ENCODE peak calls at places on chromosome 3, in seven cellular contexts. X, Z, H, V, J, Y and Q are unnamed samples.

GRCh38 chr3:127035672-127036071 is 52.8 kb downstream of the PLXNA1 start:
- DNase-seq in X (peak), Z (peak), H (no peak), V (no peak), J (peak), Y (no peak), Q (peak)

GRCh38 chr3:172087827-172088580 is 48.6 kb downstream of the FNDC3B start:
- DNase-seq in X (no peak), Z (no peak), H (no peak), V (no peak), J (no peak), Y (peak), Q (no peak)

GRCh38 chr3:52019352-52020080 is 23.8 kb upstream of the RPL29 start:
- DNase-seq in X (peak), Z (no peak), H (no peak), V (no peak), J (no peak), Y (no peak), Q (no peak)

GRCh38 chr3:182740710-182741109 is 52.6 kb upstream of the ATP11B start:
- DNase-seq in X (no peak), Z (no peak), H (no peak), V (no peak), J (no peak), Y (peak), Q (no peak)

GRCh38 chr3:161393310-161393709 is 22.0 kb upstream of the SPTSSB start:
- DNase-seq in X (no peak), Z (no peak), H (no peak), V (no peak), J (no peak), Y (no peak), Q (no peak)

GRCh38 chr3:25130724-25131123 is 297.3 kb upstream of the RARB start:
- DNase-seq in X (no peak), Z (no peak), H (no peak), V (no peak), J (no peak), Y (no peak), Q (no peak)

GRCh38 chr3:69272537-69272936 is 113.4 kb downstream of the FRMD4B start:
- DNase-seq in X (no peak), Z (no peak), H (no peak), V (no peak), J (no peak), Y (no peak), Q (no peak)

GRCh38 chr3:148820885-148821284 is 6.7 kb upstream of the CPB1 start:
- DNase-seq in X (no peak), Z (no peak), H (no peak), V (no peak), J (no peak), Y (no peak), Q (no peak)

GRCh38 chr3:10702961-10703740 is 112.9 kb upstream of the SLC6A11 start:
- DNase-seq in X (no peak), Z (no peak), H (no peak), V (no peak), J (no peak), Y (peak), Q (no peak)

GRCh38 chr3:47954562-47954961 is 61.7 kb downstream of the MAP4 start:
- DNase-seq in X (peak), Z (no peak), H (no peak), V (no peak), J (no peak), Y (peak), Q (no peak)

GRCh38 chr3:51375571-51375970 is 9.5 kb upstream of the MANF start:
- DNase-seq in X (no peak), Z (no peak), H (no peak), V (no peak), J (no peak), Y (no peak), Q (peak)

GRCh38 chr3:110234831-110235230 is 836.8 kb upstream of the NECTIN3 start:
- DNase-seq in X (peak), Z (no peak), H (no peak), V (no peak), J (no peak), Y (no peak), Q (no peak)

GRCh38 chr3:98800401-98800800 is 37.3 kb downstream of the ST3GAL6 start:
- DNase-seq in X (no peak), Z (no peak), H (no peak), V (no peak), J (no peak), Y (no peak), Q (no peak)

GRCh38 chr3:174125267-174125844 is 727.8 kb downstream of the NLGN1 start:
- DNase-seq in X (peak), Z (no peak), H (peak), V (no peak), J (peak), Y (no peak), Q (no peak)

GRCh38 chr3:115918900-115919299 is 295.6 kb downstream of the GAP43 start:
- DNase-seq in X (no peak), Z (no peak), H (no peak), V (no peak), J (no peak), Y (no peak), Q (no peak)

GRCh38 chr3:174498638-174499037 is 360.5 kb upstream of the NAALADL2 start:
- DNase-seq in X (peak), Z (no peak), H (no peak), V (no peak), J (peak), Y (no peak), Q (no peak)

GRCh38 chr3:174821477-174821876 is 37.7 kb upstream of the NAALADL2 start:
- DNase-seq in X (peak), Z (no peak), H (no peak), V (no peak), J (peak), Y (no peak), Q (no peak)

GRCh38 chr3:122493296-122493695 is 21.4 kb downstream of the KPNA1 start:
- DNase-seq in X (peak), Z (no peak), H (no peak), V (no peak), J (peak), Y (no peak), Q (no peak)

GRCh38 chr3:58422756-58423324 is 10.8 kb downstream of the PDHB start:
- DNase-seq in X (peak), Z (no peak), H (no peak), V (no peak), J (no peak), Y (peak), Q (no peak)

GRCh38 chr3:81823086-81823485 is 61.6 kb upstream of the GBE1 start:
- DNase-seq in X (no peak), Z (no peak), H (no peak), V (no peak), J (no peak), Y (no peak), Q (no peak)

GRCh38 chr3:50154840-50155490 is at the start of gene SEMA3F:
- DNase-seq in X (peak), Z (peak), H (peak), V (peak), J (peak), Y (peak), Q (peak)

GRCh38 chr3:7630925-7631324 is 770.0 kb downstream of the GRM7 start:
- DNase-seq in X (peak), Z (peak), H (no peak), V (no peak), J (peak), Y (peak), Q (no peak)

GRCh38 chr3:160099855-160100254 is 111.2 kb downstream of the IL12A start:
- DNase-seq in X (no peak), Z (no peak), H (no peak), V (no peak), J (no peak), Y (no peak), Q (peak)

GRCh38 chr3:35665390-35666055 is 26.2 kb downstream of the ARPP21 start:
- DNase-seq in X (peak), Z (no peak), H (no peak), V (no peak), J (peak), Y (no peak), Q (no peak)

GRCh38 chr3:67648701-67649100 is 5.7 kb downstream of the SUCLG2 start:
- DNase-seq in X (no peak), Z (no peak), H (peak), V (no peak), J (peak), Y (no peak), Q (no peak)

GRCh38 chr3:18618723-18619122 is 193.6 kb upstream of the SATB1 start:
- DNase-seq in X (no peak), Z (no peak), H (no peak), V (no peak), J (no peak), Y (no peak), Q (no peak)

GRCh38 chr3:9785602-9786001 is 6.7 kb downstream of the TADA3 start:
- DNase-seq in X (no peak), Z (peak), H (no peak), V (no peak), J (no peak), Y (peak), Q (no peak)

GRCh38 chr3:36362973-36363372 is 17.3 kb upstream of the STAC start:
- DNase-seq in X (peak), Z (peak), H (no peak), V (no peak), J (peak), Y (no peak), Q (no peak)

GRCh38 chr3:176075491-176075890 is 1121.8 kb downstream of the TBL1XR1 start:
- DNase-seq in X (no peak), Z (no peak), H (no peak), V (no peak), J (no peak), Y (no peak), Q (no peak)

GRCh38 chr3:1700650-1701049 is 398.0 kb upstream of the CNTN4 start:
- DNase-seq in X (no peak), Z (no peak), H (no peak), V (no peak), J (no peak), Y (no peak), Q (peak)

GRCh38 chr3:45026957-45027356 is 854 bp downstream of the CLEC3B start:
- DNase-seq in X (peak), Z (peak), H (no peak), V (no peak), J (peak), Y (no peak), Q (no peak)

DNA sequence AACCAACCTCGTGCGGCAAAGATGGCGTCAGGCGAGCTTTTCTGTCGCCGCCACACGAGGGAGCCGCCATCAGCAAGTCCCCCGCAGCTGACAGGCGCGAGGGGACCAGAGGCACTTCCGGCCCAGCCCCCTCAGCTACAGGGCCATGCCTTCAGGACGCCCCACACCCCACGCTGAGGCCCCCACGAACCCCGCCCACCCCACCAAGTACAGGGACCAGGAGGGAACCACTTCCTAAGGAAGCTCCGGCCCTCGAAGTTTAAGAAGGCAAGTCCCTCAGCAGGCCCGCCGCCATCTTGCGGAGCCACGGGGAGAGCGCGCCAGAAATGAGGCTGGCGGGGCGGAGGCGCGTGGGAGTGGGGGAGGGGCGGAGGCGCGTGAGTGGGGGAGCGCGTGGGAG is 790 bp downstream of the DAZL start:
- DNase-seq in X (no peak), Z (no peak), H (no peak), V (no peak), J (no peak), Y (no peak), Q (no peak)
- TF ChIP-seq CTCF in X (no peak), Z (no peak), H (no peak), V (no peak), J (no peak), Y (no peak), Q (no peak)

DNA sequence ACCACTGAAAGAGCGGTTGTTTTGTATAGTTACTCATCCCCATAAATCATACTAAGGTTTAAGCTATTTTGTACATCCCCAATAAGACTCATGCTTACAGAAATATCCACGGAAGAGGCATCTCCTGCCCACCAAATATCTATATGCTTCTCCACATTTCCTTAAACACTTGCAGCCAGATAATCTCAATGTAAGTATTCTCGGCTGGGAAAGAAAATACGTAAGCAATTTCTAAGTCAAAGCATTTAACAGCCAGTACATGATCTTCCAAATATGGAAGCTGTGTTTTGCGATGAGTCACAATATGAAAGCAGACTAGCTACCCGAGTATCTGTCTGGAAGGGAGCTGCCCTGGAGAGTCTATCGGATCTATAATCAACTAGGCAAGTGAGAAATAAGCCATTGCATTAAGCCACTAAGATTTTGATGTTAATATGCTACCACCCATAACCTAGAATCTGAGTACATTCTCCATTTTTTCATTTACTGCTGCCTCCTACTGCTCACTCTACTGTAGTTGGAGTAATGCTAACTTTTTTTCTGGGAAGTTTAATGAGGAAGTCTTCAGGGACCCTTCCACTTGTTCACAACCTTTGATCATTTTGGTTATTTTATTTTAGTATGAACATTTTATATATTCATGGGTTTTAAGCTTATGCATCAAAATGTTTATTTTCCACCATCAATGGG is 26.9 kb upstream of the ZMAT3 start:
- DNase-seq in X (peak), Z (no peak), H (no peak), V (no peak), J (peak), Y (peak), Q (no peak)
- TF ChIP-seq CTCF in X (peak), Z (no peak), H (no peak), V (no peak), J (no peak), Y (no peak), Q (no peak)

GRCh38 chr3:125142418-125142778 is 70.2 kb downstream of the SLC12A8 start:
- DNase-seq in X (no peak), Z (no peak), H (no peak), V (no peak), J (no peak), Y (no peak), Q (no peak)

GRCh38 chr3:125140011-125140813 is 72.3 kb downstream of the SLC12A8 start:
- DNase-seq in X (peak), Z (peak), H (no peak), V (no peak), J (peak), Y (no peak), Q (no peak)

GRCh38 chr3:125140817-125141595 is 71.5 kb downstream of the SLC12A8 start:
- DNase-seq in X (no peak), Z (no peak), H (no peak), V (no peak), J (no peak), Y (no peak), Q (no peak)

GRCh38 chr3:125143538-125143937 is 69.0 kb downstream of the SLC12A8 start:
- DNase-seq in X (no peak), Z (no peak), H (no peak), V (no peak), J (no peak), Y (no peak), Q (no peak)

DNA sequence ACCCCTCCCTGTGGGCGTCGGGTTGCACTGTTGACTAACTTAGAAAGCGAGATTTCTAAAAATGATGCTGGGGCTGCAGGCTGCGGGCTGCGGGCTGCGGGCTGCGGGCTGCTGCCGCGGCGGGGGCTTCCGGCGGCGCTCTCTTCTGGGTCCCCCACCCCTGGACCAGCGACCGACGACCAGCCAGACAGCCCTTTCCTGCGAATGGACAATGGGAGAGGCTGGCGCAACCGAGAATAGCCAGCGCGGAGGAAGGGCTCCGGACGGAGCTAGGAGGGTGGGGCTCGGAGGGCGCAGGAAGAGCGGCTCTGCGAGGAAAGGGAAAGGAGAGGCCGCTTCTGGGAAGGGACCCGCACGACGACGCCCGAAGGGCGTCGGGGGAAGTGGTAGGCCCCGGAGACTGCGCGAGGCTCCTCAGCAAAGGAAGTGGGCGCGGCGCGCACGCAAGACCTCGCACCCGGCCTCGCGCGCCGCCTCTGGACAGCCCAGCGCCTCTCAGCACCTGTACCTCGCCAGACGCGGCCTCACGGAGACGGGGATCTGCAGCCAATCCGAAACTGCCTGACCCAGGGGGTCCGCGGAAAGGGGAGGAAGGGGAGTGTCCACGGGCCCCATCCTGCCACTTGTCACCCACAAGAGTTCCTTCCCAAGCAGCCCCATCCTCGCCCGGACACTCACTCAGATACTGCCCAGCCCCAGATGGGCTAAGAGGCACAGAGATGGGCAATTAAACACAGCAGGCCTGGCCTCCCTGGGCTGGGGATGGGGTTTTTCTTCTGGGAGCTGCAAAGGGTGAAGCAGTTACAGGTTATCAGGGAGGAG is 70.7 kb downstream of the SLC12A8 start:
- DNase-seq in X (peak), Z (peak), H (peak), V (peak), J (no peak), Y (no peak), Q (no peak)
- TF ChIP-seq CTCF in X (no peak), Z (peak), H (no peak), V (peak), J (peak), Y (no peak), Q (peak)

GRCh38 chr3:190321789-190322603 is at the start of gene CLDN1:
- DNase-seq in X (peak), Z (peak), H (peak), V (peak), J (peak), Y (peak), Q (peak)
- TF ChIP-seq CTCF in X (peak), Z (peak), H (peak), V (peak), J (peak), Y (no peak), Q (peak)

DNA sequence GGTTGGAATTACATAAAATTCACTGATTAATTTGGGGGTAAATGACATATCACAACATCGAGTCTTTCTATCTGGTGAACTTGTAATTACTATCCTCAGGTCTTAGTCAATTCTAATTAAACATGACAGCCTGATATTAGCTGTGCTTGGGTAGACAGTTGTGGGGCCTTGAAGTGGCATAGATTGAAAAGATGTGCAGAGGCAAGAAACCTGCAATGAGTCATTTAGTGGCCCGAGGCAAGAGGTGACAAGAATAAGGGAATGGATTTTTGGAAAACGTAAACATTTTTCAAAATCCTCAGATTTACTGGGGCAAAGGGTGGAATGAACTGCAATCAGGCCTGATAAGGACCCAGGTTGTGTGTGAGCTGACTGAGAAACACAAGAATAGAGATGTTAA is 29.5 kb upstream of the ULK4 start:
- DNase-seq in X (no peak), Z (no peak), H (no peak), V (no peak), J (no peak), Y (no peak), Q (no peak)
- TF ChIP-seq CTCF in X (no peak), Z (no peak), H (no peak), V (no peak), J (no peak), Y (no peak), Q (no peak)

GRCh38 chr3:17431004-17431403 is 311.4 kb downstream of the TBC1D5 start:
- DNase-seq in X (peak), Z (no peak), H (no peak), V (no peak), J (no peak), Y (peak), Q (no peak)
- TF ChIP-seq CTCF in X (peak), Z (peak), H (no peak), V (peak), J (peak), Y (no peak), Q (peak)

GRCh38 chr3:146581877-146582508 is 23.2 kb downstream of the PLSCR5 start:
- DNase-seq in X (peak), Z (no peak), H (peak), V (no peak), J (peak), Y (no peak), Q (no peak)
- TF ChIP-seq CTCF in X (no peak), Z (no peak), H (no peak), V (no peak), J (no peak), Y (no peak), Q (no peak)

GRCh38 chr3:104632947-104633346 is 733.8 kb upstream of the ALCAM start:
- DNase-seq in X (no peak), Z (no peak), H (no peak), V (no peak), J (no peak), Y (no peak), Q (no peak)

GRCh38 chr3:104631254-104631653 is 735.5 kb upstream of the ALCAM start:
- DNase-seq in X (no peak), Z (no peak), H (no peak), V (no peak), J (no peak), Y (no peak), Q (no peak)

GRCh38 chr3:104632521-104632920 is 734.2 kb upstream of the ALCAM start:
- DNase-seq in X (peak), Z (no peak), H (no peak), V (no peak), J (no peak), Y (no peak), Q (no peak)

DNA sequence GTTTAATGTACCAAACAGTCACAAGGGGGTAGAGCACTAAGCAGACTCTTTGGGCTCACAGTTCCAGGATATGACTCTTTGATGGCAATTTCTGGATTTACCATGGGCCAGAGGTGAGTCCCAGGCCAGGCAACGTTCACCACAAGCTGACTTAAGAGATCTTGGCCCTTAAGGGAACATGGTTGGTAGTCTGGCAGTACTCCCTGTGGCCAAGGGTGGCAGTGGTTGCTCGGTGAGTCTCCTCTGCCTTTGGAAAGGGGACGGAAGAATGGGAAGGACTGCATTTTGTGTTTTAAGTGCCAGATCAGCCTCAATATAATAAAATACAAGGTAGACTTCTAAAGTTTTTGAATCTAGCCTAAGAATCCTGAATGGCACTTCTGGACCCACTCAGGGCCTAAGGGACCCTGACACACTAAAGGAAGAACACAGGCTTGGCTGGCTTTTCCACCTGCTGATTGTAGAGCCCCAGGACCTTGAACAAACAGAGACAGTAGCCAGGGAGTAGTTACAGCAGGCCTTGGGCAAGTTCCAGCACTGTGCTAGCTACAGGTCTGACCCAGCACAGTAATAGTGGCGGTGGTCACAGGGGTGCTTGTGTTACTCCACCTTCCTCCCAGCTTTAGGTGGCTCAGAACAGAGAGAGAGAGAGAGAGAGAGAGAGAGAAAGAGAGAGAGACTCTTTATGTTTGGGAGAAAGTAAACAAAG is 730.7 kb upstream of the ALCAM start:
- DNase-seq in X (no peak), Z (peak), H (no peak), V (no peak), J (no peak), Y (no peak), Q (no peak)
- TF ChIP-seq CTCF in X (no peak), Z (no peak), H (no peak), V (no peak), J (peak), Y (no peak), Q (no peak)